ENCODE peak calls at places on chromosome 11, in four cellular contexts. One of them, this sample, is unnamed.

GRCh38 chr11:124623861-124624525 is 1.3 kb downstream of the TBRG1 start:
- DNase-seq in A549: no peak
- DNase-seq in PC-3: no peak
- DNase-seq in CD8-positive, alpha-beta T cell: no peak
- DNase-seq in this sample: no peak

GRCh38 chr11:76551400-76551799 is 106.6 kb downstream of the EMSY start:
- DNase-seq in A549: no peak
- DNase-seq in PC-3: peak
- DNase-seq in CD8-positive, alpha-beta T cell: no peak
- DNase-seq in this sample: no peak

GRCh38 chr11:130677486-130678153 is 229.2 kb downstream of the ADAMTS15 start:
- DNase-seq in CD8-positive, alpha-beta T cell: no peak
- DNase-seq in PC-3: peak
- DNase-seq in A549: peak
- DNase-seq in this sample: peak

GRCh38 chr11:125925247-125925740 is 20.6 kb upstream of the VSIG10L2 start:
- DNase-seq in A549: no peak
- DNase-seq in CD8-positive, alpha-beta T cell: no peak
- DNase-seq in PC-3: peak
- DNase-seq in this sample: no peak

GRCh38 chr11:64629796-64630562 is 39.0 kb downstream of the SLC22A12 start:
- DNase-seq in CD8-positive, alpha-beta T cell: no peak
- DNase-seq in PC-3: no peak
- DNase-seq in A549: peak
- DNase-seq in this sample: no peak

GRCh38 chr11:83092488-83093384 is 21.0 kb upstream of the RAB30 start:
- DNase-seq in A549: peak
- DNase-seq in PC-3: peak
- DNase-seq in CD8-positive, alpha-beta T cell: no peak
- DNase-seq in this sample: no peak

GRCh38 chr11:10488121-10488580 is 33.1 kb downstream of the AMPD3 start:
- DNase-seq in CD8-positive, alpha-beta T cell: no peak
- DNase-seq in PC-3: peak
- DNase-seq in A549: peak
- DNase-seq in this sample: no peak

GRCh38 chr11:115377882-115378296 is 126.3 kb downstream of the CADM1 start:
- DNase-seq in PC-3: peak
- DNase-seq in A549: peak
- DNase-seq in CD8-positive, alpha-beta T cell: no peak
- DNase-seq in this sample: no peak

GRCh38 chr11:62605902-62606301 is 4.2 kb upstream of the MTA2 start:
- DNase-seq in PC-3: no peak
- DNase-seq in A549: no peak
- DNase-seq in CD8-positive, alpha-beta T cell: no peak
- DNase-seq in this sample: no peak

GRCh38 chr11:65066805-65067291 is 8.5 kb upstream of the NAALADL1 start:
- DNase-seq in A549: no peak
- DNase-seq in CD8-positive, alpha-beta T cell: no peak
- DNase-seq in PC-3: no peak
- DNase-seq in this sample: peak

GRCh38 chr11:44760917-44761545 is 34.3 kb downstream of the TSPAN18 start:
- DNase-seq in A549: peak
- DNase-seq in CD8-positive, alpha-beta T cell: no peak
- DNase-seq in PC-3: peak
- DNase-seq in this sample: no peak

GRCh38 chr11:128055576-128056217 is 531.7 kb downstream of the ETS1 start:
- DNase-seq in PC-3: no peak
- DNase-seq in A549: no peak
- DNase-seq in CD8-positive, alpha-beta T cell: no peak
- DNase-seq in this sample: no peak

GRCh38 chr11:116913000-116913399 is 75.6 kb upstream of the APOA1 start:
- DNase-seq in PC-3: peak
- DNase-seq in A549: peak
- DNase-seq in CD8-positive, alpha-beta T cell: no peak
- DNase-seq in this sample: no peak

GRCh38 chr11:11978098-11978637 is 30.3 kb downstream of the DKK3 start:
- DNase-seq in A549: no peak
- DNase-seq in PC-3: no peak
- DNase-seq in CD8-positive, alpha-beta T cell: no peak
- DNase-seq in this sample: no peak

GRCh38 chr11:6452219-6452618 is 11.4 kb upstream of the HPX start:
- DNase-seq in PC-3: no peak
- DNase-seq in A549: no peak
- DNase-seq in CD8-positive, alpha-beta T cell: no peak
- DNase-seq in this sample: no peak

GRCh38 chr11:16764888-16765287 is 26.4 kb downstream of the C11orf58 start:
- DNase-seq in A549: no peak
- DNase-seq in CD8-positive, alpha-beta T cell: no peak
- DNase-seq in PC-3: no peak
- DNase-seq in this sample: no peak

GRCh38 chr11:61609970-61610347 is 29.1 kb upstream of the SYT7 start:
- DNase-seq in A549: peak
- DNase-seq in CD8-positive, alpha-beta T cell: no peak
- DNase-seq in PC-3: peak
- DNase-seq in this sample: no peak

GRCh38 chr11:65478411-65479183 is 20.2 kb upstream of the MALAT1 start:
- DNase-seq in A549: no peak
- DNase-seq in CD8-positive, alpha-beta T cell: no peak
- DNase-seq in PC-3: no peak
- DNase-seq in this sample: no peak

GRCh38 chr11:133501643-133502535 is 30.4 kb downstream of the OPCML start:
- DNase-seq in CD8-positive, alpha-beta T cell: no peak
- DNase-seq in PC-3: no peak
- DNase-seq in A549: no peak
- DNase-seq in this sample: no peak

GRCh38 chr11:26194871-26195270 is 137.1 kb upstream of the ANO3 start:
- DNase-seq in A549: no peak
- DNase-seq in PC-3: no peak
- DNase-seq in CD8-positive, alpha-beta T cell: no peak
- DNase-seq in this sample: no peak

DNA sequence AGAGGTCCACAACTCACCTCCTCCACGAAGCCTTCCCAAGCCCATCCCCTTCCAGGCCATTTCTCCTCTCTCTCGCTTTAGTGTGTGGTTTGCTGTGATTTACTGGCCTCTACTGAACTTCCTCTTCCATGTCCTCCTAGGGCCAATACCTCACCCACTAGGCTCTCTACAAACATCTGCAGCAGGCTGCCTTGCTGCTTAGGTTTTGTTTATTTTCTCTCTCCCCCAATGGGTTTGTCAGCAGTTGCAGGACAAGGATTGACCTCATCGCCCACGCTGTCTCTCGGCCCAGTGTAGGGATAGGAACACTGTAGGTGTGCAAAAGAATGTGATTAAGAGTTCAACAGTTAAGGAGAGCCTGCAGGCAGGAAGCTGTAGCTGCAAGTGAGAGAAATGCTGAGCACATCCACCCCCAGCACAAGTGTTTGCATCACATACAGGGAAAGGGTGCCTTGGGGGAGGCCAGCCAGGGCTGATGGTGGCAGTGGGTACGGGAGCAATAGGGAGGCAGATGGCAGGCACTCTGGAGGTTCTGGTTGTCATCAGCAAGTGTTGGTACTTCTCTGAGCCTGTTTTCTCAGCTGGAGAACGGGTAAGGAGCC is 1.4 kb downstream of the PC start:
- DNase-seq in PC-3: no peak
- DNase-seq in CD8-positive, alpha-beta T cell: no peak
- DNase-seq in A549: peak
- DNase-seq in this sample: no peak
- H3K27ac ChIP-seq in PC-3: no peak
- H3K27ac ChIP-seq in CD8-positive, alpha-beta T cell: no peak
- H3K27ac ChIP-seq in A549: peak
- H3K27ac ChIP-seq in this sample: no peak

GRCh38 chr11:132125855-132126841 is 755.7 kb downstream of the NTM start:
- DNase-seq in PC-3: peak
- DNase-seq in A549: no peak
- DNase-seq in CD8-positive, alpha-beta T cell: no peak
- DNase-seq in this sample: no peak
- H3K27ac ChIP-seq in PC-3: no peak
- H3K27ac ChIP-seq in A549: no peak
- H3K27ac ChIP-seq in CD8-positive, alpha-beta T cell: no peak
- H3K27ac ChIP-seq in this sample: no peak

GRCh38 chr11:72257551-72257950 is 13.6 kb upstream of the PHOX2A start:
- DNase-seq in A549: no peak
- DNase-seq in CD8-positive, alpha-beta T cell: no peak
- DNase-seq in PC-3: no peak
- DNase-seq in this sample: no peak

GRCh38 chr11:72260574-72260973 is 16.6 kb upstream of the PHOX2A start:
- DNase-seq in PC-3: no peak
- DNase-seq in CD8-positive, alpha-beta T cell: no peak
- DNase-seq in A549: no peak
- DNase-seq in this sample: no peak

GRCh38 chr11:72267956-72268617 is 24.1 kb upstream of the PHOX2A start:
- DNase-seq in CD8-positive, alpha-beta T cell: no peak
- DNase-seq in A549: no peak
- DNase-seq in PC-3: no peak
- DNase-seq in this sample: no peak

GRCh38 chr11:72259490-72259889 is 15.5 kb upstream of the PHOX2A start:
- DNase-seq in CD8-positive, alpha-beta T cell: no peak
- DNase-seq in A549: no peak
- DNase-seq in PC-3: no peak
- DNase-seq in this sample: no peak

DNA sequence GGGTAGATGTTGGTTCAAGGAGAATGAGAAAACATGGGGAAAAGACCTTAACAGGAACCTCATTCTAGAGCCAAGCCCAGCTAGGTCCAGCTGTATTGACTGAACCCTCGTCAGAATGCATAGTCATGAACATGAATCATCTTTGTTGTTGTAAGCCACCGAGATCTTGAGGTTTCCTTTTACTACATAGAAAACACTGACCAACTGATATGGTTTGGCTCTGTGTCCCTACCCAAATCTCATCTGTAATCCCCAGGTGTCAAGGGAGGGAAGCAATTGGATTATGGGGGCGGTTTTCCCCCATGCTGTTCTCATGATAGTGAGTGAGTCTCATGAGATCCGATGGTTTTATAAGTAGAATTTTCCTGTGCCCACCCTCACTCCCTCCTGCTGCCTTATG is 19.4 kb upstream of the PHOX2A start:
- DNase-seq in PC-3: peak
- DNase-seq in A549: peak
- DNase-seq in CD8-positive, alpha-beta T cell: no peak
- DNase-seq in this sample: no peak
- H3K27ac ChIP-seq in PC-3: no peak
- H3K27ac ChIP-seq in A549: peak
- H3K27ac ChIP-seq in CD8-positive, alpha-beta T cell: no peak
- H3K27ac ChIP-seq in this sample: no peak

DNA sequence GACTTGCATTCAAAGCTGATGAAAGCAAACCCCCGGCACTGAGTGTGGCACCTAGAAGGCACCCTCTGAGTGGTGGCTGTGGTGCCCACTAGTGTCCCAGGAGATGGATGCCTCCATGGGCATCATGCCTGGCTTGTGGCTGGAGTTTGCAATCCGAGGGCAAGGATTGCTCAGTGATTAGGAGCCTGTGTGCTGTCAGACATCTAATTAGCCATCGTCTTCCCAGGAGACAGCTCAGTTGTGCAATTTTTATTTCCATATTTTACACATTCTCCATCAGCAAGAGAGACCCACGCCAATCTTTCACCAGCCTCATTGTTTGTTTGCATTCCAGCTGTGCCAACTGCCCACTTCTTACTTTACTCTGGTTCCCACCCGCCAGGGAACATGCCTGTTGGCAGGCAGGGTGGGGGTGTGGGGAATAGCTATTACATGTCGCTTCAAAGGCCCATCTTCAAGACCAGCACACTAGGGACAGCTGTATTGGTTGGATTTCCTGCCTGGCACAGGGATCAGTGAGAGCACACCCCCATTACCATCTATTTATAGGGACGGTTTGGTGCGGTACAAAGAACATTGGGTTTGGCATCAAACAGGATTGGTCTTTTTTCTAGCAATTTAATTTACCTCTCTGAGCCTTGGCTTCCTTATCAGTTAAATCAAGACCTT is 80.8 kb upstream of the NAV2 start:
- DNase-seq in CD8-positive, alpha-beta T cell: no peak
- DNase-seq in PC-3: no peak
- DNase-seq in A549: no peak
- DNase-seq in this sample: no peak
- H3K27ac ChIP-seq in CD8-positive, alpha-beta T cell: no peak
- H3K27ac ChIP-seq in PC-3: no peak
- H3K27ac ChIP-seq in A549: no peak
- H3K27ac ChIP-seq in this sample: no peak

GRCh38 chr11:74950374-74950969 is 1.4 kb downstream of the SPCS2 start:
- DNase-seq in PC-3: no peak
- DNase-seq in CD8-positive, alpha-beta T cell: no peak
- DNase-seq in A549: no peak
- DNase-seq in this sample: no peak
- H3K27ac ChIP-seq in PC-3: no peak
- H3K27ac ChIP-seq in CD8-positive, alpha-beta T cell: no peak
- H3K27ac ChIP-seq in A549: peak
- H3K27ac ChIP-seq in this sample: no peak

GRCh38 chr11:71446942-71447688 is 1.1 kb downstream of the DHCR7 start:
- DNase-seq in CD8-positive, alpha-beta T cell: no peak
- DNase-seq in PC-3: peak
- DNase-seq in A549: peak
- DNase-seq in this sample: no peak
- H3K27ac ChIP-seq in CD8-positive, alpha-beta T cell: no peak
- H3K27ac ChIP-seq in PC-3: peak
- H3K27ac ChIP-seq in A549: peak
- H3K27ac ChIP-seq in this sample: no peak

GRCh38 chr11:103525069-103525468 is 415.8 kb downstream of the DYNC2H1 start:
- DNase-seq in A549: no peak
- DNase-seq in CD8-positive, alpha-beta T cell: no peak
- DNase-seq in PC-3: peak
- DNase-seq in this sample: no peak

GRCh38 chr11:103529217-103529684 is 420.0 kb downstream of the DYNC2H1 start:
- DNase-seq in A549: peak
- DNase-seq in PC-3: peak
- DNase-seq in CD8-positive, alpha-beta T cell: no peak
- DNase-seq in this sample: no peak

GRCh38 chr11:103530257-103530656 is 421.0 kb downstream of the DYNC2H1 start:
- DNase-seq in A549: no peak
- DNase-seq in CD8-positive, alpha-beta T cell: no peak
- DNase-seq in PC-3: no peak
- DNase-seq in this sample: no peak

GRCh38 chr11:103528046-103528445 is 418.8 kb downstream of the DYNC2H1 start:
- DNase-seq in CD8-positive, alpha-beta T cell: no peak
- DNase-seq in A549: no peak
- DNase-seq in PC-3: peak
- DNase-seq in this sample: no peak

DNA sequence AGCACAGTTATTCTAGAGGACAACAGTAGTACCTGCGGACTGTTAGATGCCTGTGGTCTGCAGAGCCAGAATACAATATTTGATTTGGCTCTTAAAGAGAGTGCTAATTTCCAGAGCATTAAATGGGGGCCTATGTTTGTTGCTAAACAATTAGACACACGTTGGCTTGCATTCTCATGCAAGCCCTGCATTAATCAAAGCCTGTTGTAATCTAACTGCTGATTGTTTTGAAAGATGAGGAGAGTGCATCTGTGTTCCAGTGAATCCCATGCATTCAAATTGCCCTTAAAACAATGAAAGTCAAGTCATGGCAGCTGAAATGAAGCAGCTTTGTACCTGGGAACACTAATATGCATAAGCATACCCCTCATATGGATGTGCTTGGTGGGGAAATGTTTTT is 419.4 kb downstream of the DYNC2H1 start:
- DNase-seq in A549: no peak
- DNase-seq in PC-3: no peak
- DNase-seq in CD8-positive, alpha-beta T cell: no peak
- DNase-seq in this sample: no peak
- H3K27ac ChIP-seq in A549: peak
- H3K27ac ChIP-seq in PC-3: no peak
- H3K27ac ChIP-seq in CD8-positive, alpha-beta T cell: no peak
- H3K27ac ChIP-seq in this sample: no peak

GRCh38 chr11:95085117-95085825 is 4.4 kb upstream of the ENDOD1 start:
- DNase-seq in A549: no peak
- DNase-seq in CD8-positive, alpha-beta T cell: no peak
- DNase-seq in PC-3: no peak
- DNase-seq in this sample: no peak
- H3K27ac ChIP-seq in A549: no peak
- H3K27ac ChIP-seq in CD8-positive, alpha-beta T cell: no peak
- H3K27ac ChIP-seq in PC-3: no peak
- H3K27ac ChIP-seq in this sample: no peak

This sample was measured in iPS DF 6.9.